ENCODE peak calls at places on chromosomes 3 and 15, in six cellular contexts. G is erythroblast, Y is fibroblast of the conjunctiva, D is smooth muscle cell of the brain vasculature, R is tibial artery, N is NCI-H1105. Q is an unnamed sample.

GRCh38 chr3:188322135-188322892 is 168.4 kb downstream of the LPP start:
- DNase-seq in D (no peak), Y (no peak), G (no peak), R (no peak), N (no peak), Q (no peak)

GRCh38 chr3:30421261-30421660 is 185.1 kb upstream of the TGFBR2 start:
- DNase-seq in Y (peak), D (no peak), N (no peak), R (no peak), G (no peak), Q (no peak)

GRCh38 chr3:73614385-73614784 is 10.4 kb downstream of the PDZRN3 start:
- DNase-seq in D (no peak), N (no peak), R (no peak), Y (peak), G (no peak), Q (no peak)

GRCh38 chr15:80985976-80986375 is 3.6 kb downstream of the MESD start:
- DNase-seq in Y (no peak), G (no peak), N (no peak), D (no peak), R (no peak), Q (no peak)

GRCh38 chr15:68518046-68518445 is 60.7 kb upstream of the CORO2B start:
- DNase-seq in G (no peak), Y (no peak), N (no peak), R (no peak), D (no peak), Q (no peak)

GRCh38 chr3:12963869-12964712 is 109.1 kb downstream of the IQSEC1 start:
- DNase-seq in Y (no peak), N (peak), G (peak), R (no peak), D (no peak), Q (peak)

GRCh38 chr3:183277260-183277659 is 24.2 kb downstream of the B3GNT5 start:
- DNase-seq in N (no peak), D (no peak), Y (no peak), G (no peak), R (no peak), Q (no peak)

GRCh38 chr3:10283638-10284037 is 9.1 kb downstream of the GHRL start:
- DNase-seq in N (peak), Y (no peak), R (no peak), G (peak), D (no peak), Q (peak)

GRCh38 chr15:93719941-93720351 is 511.4 kb upstream of the MCTP2 start:
- DNase-seq in R (no peak), D (no peak), G (no peak), Y (no peak), N (no peak), Q (no peak)

GRCh38 chr3:44110643-44111042 is 131.0 kb upstream of the TOPAZ1 start:
- DNase-seq in R (no peak), N (no peak), D (no peak), G (no peak), Y (no peak), Q (peak)

GRCh38 chr15:62212746-62213145 is 47.7 kb upstream of the C2CD4B start:
- DNase-seq in N (no peak), Y (no peak), G (no peak), R (no peak), D (no peak), Q (no peak)

GRCh38 chr15:52102468-52102867 is 10.1 kb downstream of the BCL2L10 start:
- DNase-seq in Y (peak), R (no peak), D (no peak), N (no peak), G (no peak), Q (no peak)

GRCh38 chr3:172034786-172035685 is 4.3 kb upstream of the FNDC3B start:
- DNase-seq in D (no peak), R (no peak), Y (no peak), G (peak), N (no peak), Q (no peak)

GRCh38 chr15:98649996-98650870 is 1.9 kb downstream of the IGF1R start:
- DNase-seq in Y (no peak), N (no peak), D (no peak), R (peak), G (peak), Q (no peak)

GRCh38 chr3:129039271-129040038 is 21.1 kb upstream of the GP9 start:
- DNase-seq in Y (no peak), D (no peak), N (peak), G (no peak), R (no peak), Q (peak)

GRCh38 chr3:167777356-167777755 is 41.8 kb downstream of the SERPINI1 start:
- DNase-seq in R (no peak), D (no peak), G (no peak), Y (no peak), N (no peak), Q (no peak)

GRCh38 chr3:144677118-144677517 is 705.5 kb downstream of the DIPK2A start:
- DNase-seq in D (no peak), Y (no peak), G (no peak), R (no peak), N (no peak), Q (no peak)

GRCh38 chr3:192422998-192423349 is 304.4 kb downstream of the FGF12 start:
- DNase-seq in R (no peak), D (no peak), G (no peak), Y (no peak), N (peak), Q (no peak)

GRCh38 chr3:122183521-122183892 is at the start of gene CASR:
- DNase-seq in N (no peak), G (no peak), D (no peak), Y (no peak), R (no peak), Q (no peak)